ENCODE peak calls at places on chromosomes 7 and 10, in nine cellular contexts. One of them, this sample, is unnamed.
A peak's percentile ranks its signal among the peaks of the same experiment; 100 is the strongest.

GRCh38 chr7:47587389-47587788 is 5.5 kb upstream of the TNS3 start:
- DNase-seq in NAMALWA: no peak
- DNase-seq in GM19239: no peak
- DNase-seq in left ventricle myocardium superior: peak; percentile 47
- DNase-seq in kidney tubule cell: no peak
- DNase-seq in EL: peak; percentile 45
- DNase-seq in ascending aorta: no peak
- DNase-seq in foreskin fibroblast: no peak
- DNase-seq in NCI-H748 treated with DMSO at 0.1 percent for 48 hours: no peak
- DNase-seq in this sample: peak; percentile 75

GRCh38 chr7:3065724-3066143 is 22.1 kb upstream of the CARD11 start:
- DNase-seq in NAMALWA: peak; percentile 85
- DNase-seq in GM19239: peak; percentile 50
- DNase-seq in left ventricle myocardium superior: peak; percentile 50
- DNase-seq in kidney tubule cell: peak; percentile 48
- DNase-seq in EL: no peak
- DNase-seq in ascending aorta: no peak
- DNase-seq in foreskin fibroblast: no peak
- DNase-seq in NCI-H748 treated with DMSO at 0.1 percent for 48 hours: peak; percentile 51
- DNase-seq in this sample: no peak

GRCh38 chr10:43970747-43971146 is 322.1 kb upstream of the ZNF32 start:
- DNase-seq in NAMALWA: no peak
- DNase-seq in GM19239: no peak
- DNase-seq in left ventricle myocardium superior: no peak
- DNase-seq in kidney tubule cell: no peak
- DNase-seq in EL: no peak
- DNase-seq in ascending aorta: no peak
- DNase-seq in foreskin fibroblast: no peak
- DNase-seq in NCI-H748 treated with DMSO at 0.1 percent for 48 hours: no peak
- DNase-seq in this sample: no peak

GRCh38 chr10:26448706-26449435 is 10.7 kb downstream of the APBB1IP start:
- DNase-seq in NAMALWA: peak; percentile 97
- DNase-seq in GM19239: no peak
- DNase-seq in left ventricle myocardium superior: no peak
- DNase-seq in kidney tubule cell: no peak
- DNase-seq in EL: no peak
- DNase-seq in ascending aorta: no peak
- DNase-seq in foreskin fibroblast: no peak
- DNase-seq in NCI-H748 treated with DMSO at 0.1 percent for 48 hours: no peak
- DNase-seq in this sample: no peak

GRCh38 chr7:107118109-107118900 is 50.5 kb upstream of the HBP1 start:
- DNase-seq in NAMALWA: no peak
- DNase-seq in GM19239: no peak
- DNase-seq in left ventricle myocardium superior: no peak
- DNase-seq in kidney tubule cell: peak; percentile 17
- DNase-seq in EL: peak; percentile 26
- DNase-seq in ascending aorta: no peak
- DNase-seq in foreskin fibroblast: peak; percentile 34
- DNase-seq in NCI-H748 treated with DMSO at 0.1 percent for 48 hours: no peak
- DNase-seq in this sample: no peak

GRCh38 chr7:23679898-23680416 is at the start of gene FAM221A:
- DNase-seq in NAMALWA: peak; percentile 79
- DNase-seq in GM19239: peak; percentile 69
- DNase-seq in left ventricle myocardium superior: peak; percentile 95
- DNase-seq in kidney tubule cell: peak; percentile 88
- DNase-seq in EL: peak; percentile 76
- DNase-seq in ascending aorta: peak; percentile 30
- DNase-seq in foreskin fibroblast: peak; percentile 56
- DNase-seq in NCI-H748 treated with DMSO at 0.1 percent for 48 hours: peak; percentile 64
- DNase-seq in this sample: peak; percentile 96

GRCh38 chr7:44063894-44064651 is 1.3 kb downstream of the PGAM2 start:
- DNase-seq in NAMALWA: no peak
- DNase-seq in GM19239: no peak
- DNase-seq in left ventricle myocardium superior: peak; percentile 67
- DNase-seq in kidney tubule cell: no peak
- DNase-seq in EL: no peak
- DNase-seq in ascending aorta: no peak
- DNase-seq in foreskin fibroblast: no peak
- DNase-seq in NCI-H748 treated with DMSO at 0.1 percent for 48 hours: no peak
- DNase-seq in this sample: peak; percentile 71

GRCh38 chr10:34861293-34862004 is 46.4 kb upstream of the PARD3 start:
- DNase-seq in NAMALWA: no peak
- DNase-seq in GM19239: no peak
- DNase-seq in left ventricle myocardium superior: peak; percentile 40
- DNase-seq in kidney tubule cell: no peak
- DNase-seq in EL: no peak
- DNase-seq in ascending aorta: no peak
- DNase-seq in foreskin fibroblast: no peak
- DNase-seq in NCI-H748 treated with DMSO at 0.1 percent for 48 hours: peak; percentile 83
- DNase-seq in this sample: peak; percentile 81

GRCh38 chr7:44085549-44085948 is 3.2 kb upstream of the POLM start:
- DNase-seq in NAMALWA: peak; percentile 66
- DNase-seq in GM19239: no peak
- DNase-seq in left ventricle myocardium superior: peak; percentile 6
- DNase-seq in kidney tubule cell: no peak
- DNase-seq in EL: no peak
- DNase-seq in ascending aorta: no peak
- DNase-seq in foreskin fibroblast: no peak
- DNase-seq in NCI-H748 treated with DMSO at 0.1 percent for 48 hours: no peak
- DNase-seq in this sample: peak; percentile 47

GRCh38 chr10:60943372-60944158 is 420 bp downstream of the RHOBTB1 start:
- DNase-seq in NAMALWA: no peak
- DNase-seq in GM19239: no peak
- DNase-seq in left ventricle myocardium superior: peak; percentile 83
- DNase-seq in kidney tubule cell: peak; percentile 65
- DNase-seq in EL: peak; percentile 65
- DNase-seq in ascending aorta: peak; percentile 17
- DNase-seq in foreskin fibroblast: no peak
- DNase-seq in NCI-H748 treated with DMSO at 0.1 percent for 48 hours: peak; percentile 39
- DNase-seq in this sample: peak; percentile 91

GRCh38 chr7:120933475-120933874 is 17.1 kb upstream of the ING3 start:
- DNase-seq in NAMALWA: no peak
- DNase-seq in GM19239: no peak
- DNase-seq in left ventricle myocardium superior: no peak
- DNase-seq in kidney tubule cell: no peak
- DNase-seq in EL: no peak
- DNase-seq in ascending aorta: no peak
- DNase-seq in foreskin fibroblast: no peak
- DNase-seq in NCI-H748 treated with DMSO at 0.1 percent for 48 hours: no peak
- DNase-seq in this sample: no peak

GRCh38 chr7:94190599-94191061 is 186.5 kb upstream of the BET1 start:
- DNase-seq in NAMALWA: no peak
- DNase-seq in GM19239: no peak
- DNase-seq in left ventricle myocardium superior: no peak
- DNase-seq in kidney tubule cell: peak; percentile 88
- DNase-seq in EL: peak; percentile 97
- DNase-seq in ascending aorta: no peak
- DNase-seq in foreskin fibroblast: peak; percentile 97
- DNase-seq in NCI-H748 treated with DMSO at 0.1 percent for 48 hours: no peak
- DNase-seq in this sample: peak; percentile 13

GRCh38 chr7:80264769-80265168 is 130.1 kb downstream of the GNAI1 start:
- DNase-seq in NAMALWA: no peak
- DNase-seq in GM19239: no peak
- DNase-seq in left ventricle myocardium superior: no peak
- DNase-seq in kidney tubule cell: no peak
- DNase-seq in EL: no peak
- DNase-seq in ascending aorta: no peak
- DNase-seq in foreskin fibroblast: no peak
- DNase-seq in NCI-H748 treated with DMSO at 0.1 percent for 48 hours: no peak
- DNase-seq in this sample: no peak

GRCh38 chr10:88395677-88396076 is 187.4 kb downstream of the RNLS start:
- DNase-seq in NAMALWA: peak; percentile 21
- DNase-seq in GM19239: no peak
- DNase-seq in left ventricle myocardium superior: no peak
- DNase-seq in kidney tubule cell: no peak
- DNase-seq in EL: no peak
- DNase-seq in ascending aorta: no peak
- DNase-seq in foreskin fibroblast: no peak
- DNase-seq in NCI-H748 treated with DMSO at 0.1 percent for 48 hours: no peak
- DNase-seq in this sample: no peak

GRCh38 chr10:86632009-86632800 is 22.1 kb upstream of the OPN4 start:
- DNase-seq in NAMALWA: no peak
- DNase-seq in GM19239: no peak
- DNase-seq in left ventricle myocardium superior: peak; percentile 79
- DNase-seq in kidney tubule cell: peak; percentile 20
- DNase-seq in EL: peak; percentile 36
- DNase-seq in ascending aorta: no peak
- DNase-seq in foreskin fibroblast: no peak
- DNase-seq in NCI-H748 treated with DMSO at 0.1 percent for 48 hours: no peak
- DNase-seq in this sample: peak; percentile 79

GRCh38 chr7:29871787-29872398 is 65.6 kb downstream of the WIPF3 start:
- DNase-seq in NAMALWA: no peak
- DNase-seq in GM19239: no peak
- DNase-seq in left ventricle myocardium superior: no peak
- DNase-seq in kidney tubule cell: no peak
- DNase-seq in EL: peak; percentile 53
- DNase-seq in ascending aorta: no peak
- DNase-seq in foreskin fibroblast: no peak
- DNase-seq in NCI-H748 treated with DMSO at 0.1 percent for 48 hours: no peak
- DNase-seq in this sample: no peak

GRCh38 chr10:48976208-48976607 is 36.6 kb upstream of the LRRC18 start:
- DNase-seq in NAMALWA: peak; percentile 31
- DNase-seq in GM19239: no peak
- DNase-seq in left ventricle myocardium superior: no peak
- DNase-seq in kidney tubule cell: peak; percentile 55
- DNase-seq in EL: peak; percentile 8
- DNase-seq in ascending aorta: no peak
- DNase-seq in foreskin fibroblast: no peak
- DNase-seq in NCI-H748 treated with DMSO at 0.1 percent for 48 hours: no peak
- DNase-seq in this sample: no peak